ENCODE peak calls at places on chromosomes 7 and 10, in six cellular contexts. D is keratinocyte; I is mucosa of gallbladder; M is HS-5; P is epithelial cell of esophagus; K is stimulated activated naive CD8-positive, alpha-beta T cell treated with anti-CD3 and anti-CD28 coated beads, Interleukin-15, Interleukin-2, amounts not matched to agents 100 U/mL and 50 U/mL, for 24 hours. Q is an unnamed sample.

GRCh38 chr7:138919256-138919655 is 61.9 kb downstream of the KIAA1549 start:
- DNase-seq in D (no peak), I (no peak), M (no peak), P (no peak), K (no peak), Q (no peak)

GRCh38 chr10:15084502-15084922 is 4.1 kb downstream of the ACBD7 start:
- DNase-seq in D (no peak), I (peak), M (peak), P (peak), K (no peak), Q (peak)

GRCh38 chr7:51034531-51035264 is 252.0 kb upstream of the GRB10 start:
- DNase-seq in D (no peak), I (no peak), M (peak), P (peak), K (no peak), Q (no peak)

GRCh38 chr7:22952306-22953011 is 61.5 kb downstream of the HYCC1 start:
- DNase-seq in D (no peak), I (no peak), M (no peak), P (no peak), K (no peak), Q (peak)

GRCh38 chr7:80587538-80587937 is 50.9 kb upstream of the CD36 start:
- DNase-seq in D (no peak), I (no peak), M (no peak), P (no peak), K (no peak), Q (no peak)

GRCh38 chr7:29277436-29278215 is 83.1 kb downstream of the CHN2 start:
- DNase-seq in D (no peak), I (no peak), M (no peak), P (no peak), K (peak), Q (no peak)

GRCh38 chr7:18117482-18117881 is 89.8 kb upstream of the PRPS1L1 start:
- DNase-seq in D (no peak), I (no peak), M (no peak), P (peak), K (no peak), Q (peak)

GRCh38 chr7:99369767-99370353 is 4.7 kb upstream of the ARPC1B start:
- DNase-seq in D (no peak), I (no peak), M (no peak), P (no peak), K (no peak), Q (no peak)

GRCh38 chr10:114638874-114639625 is 19.0 kb downstream of the ABLIM1 start:
- DNase-seq in D (no peak), I (no peak), M (peak), P (peak), K (no peak), Q (no peak)

GRCh38 chr7:36129048-36129534 is 24.0 kb upstream of the EEPD1 start:
- DNase-seq in D (no peak), I (peak), M (peak), P (peak), K (no peak), Q (no peak)

GRCh38 chr10:32939296-32940111 is 18.5 kb downstream of the ITGB1 start:
- DNase-seq in D (no peak), I (no peak), M (no peak), P (peak), K (no peak), Q (peak)

GRCh38 chr7:17937506-17938115 is 2.7 kb downstream of the SNX13 start:
- DNase-seq in D (no peak), I (no peak), M (peak), P (peak), K (no peak), Q (no peak)

GRCh38 chr10:36771725-36772124 is 353.7 kb upstream of the ANKRD30A start:
- DNase-seq in D (no peak), I (no peak), M (no peak), P (no peak), K (no peak), Q (no peak)

GRCh38 chr10:86260564-86260963 is 106.0 kb downstream of the GRID1 start:
- DNase-seq in D (no peak), I (no peak), M (no peak), P (no peak), K (no peak), Q (no peak)

Q was measured in trophoblast cell.